ENCODE peak calls at places on chromosomes 4 and X, in six cellular contexts. N is PC-3, O is fibroblast of lung, S is OCI-LY7, Q is GM23248, Z is IMR-90. X is an unnamed sample.

GRCh38 chrX:22203186-22203585 is 69.5 kb upstream of the CBLL2 start:
- DNase-seq in N (no peak), O (no peak), S (no peak), Q (no peak), Z (no peak), X (no peak)

GRCh38 chr4:5461477-5461876 is 246.9 kb downstream of the EVC2 start:
- DNase-seq in N (no peak), O (no peak), S (no peak), Q (no peak), Z (no peak), X (no peak)

GRCh38 chrX:11724122-11725017 is 33.7 kb upstream of the MSL3 start:
- DNase-seq in N (peak; percentile 44), O (peak; percentile 19), S (peak; percentile 29), Q (peak; percentile 44), Z (peak; percentile 41), X (peak; percentile 9)

GRCh38 chr4:55851885-55852284 is 1.6 kb upstream of the EXOC1 start:
- DNase-seq in N (peak; percentile 11), O (no peak), S (no peak), Q (no peak), Z (no peak), X (no peak)

GRCh38 chrX:96843566-96843965 is 40.1 kb upstream of the RPA4 start:
- DNase-seq in N (no peak), O (peak; percentile 7), S (no peak), Q (no peak), Z (no peak), X (no peak)

GRCh38 chr4:20044936-20045335 is 206.8 kb upstream of the SLIT2 start:
- DNase-seq in N (no peak), O (no peak), S (no peak), Q (no peak), Z (no peak), X (no peak)

GRCh38 chr4:153790962-153791551 is 2.2 kb upstream of the SFRP2 start:
- DNase-seq in N (no peak), O (peak; percentile 16), S (no peak), Q (peak; percentile 75), Z (no peak), X (no peak)

GRCh38 chr4:57405359-57405758 is 295.2 kb upstream of the IGFBP7 start:
- DNase-seq in N (peak; percentile 98), O (peak; percentile 59), S (no peak), Q (peak; percentile 86), Z (no peak), X (peak; percentile 47)

GRCh38 chrX:57918750-57919436 is 8.6 kb upstream of the ZXDA start:
- DNase-seq in N (peak; percentile 71), O (no peak), S (peak; percentile 36), Q (peak; percentile 55), Z (peak; percentile 17), X (no peak)

GRCh38 chrX:16394290-16394689 is 227.0 kb downstream of the MAGEB17 start:
- DNase-seq in N (no peak), O (no peak), S (no peak), Q (no peak), Z (no peak), X (no peak)

GRCh38 chr4:170089743-170090666 is at the start of gene AADAT:
- DNase-seq in N (peak; percentile 69), O (peak; percentile 73), S (no peak), Q (peak; percentile 89), Z (peak; percentile 72), X (peak; percentile 59)

GRCh38 chrX:30309139-30309571 is at the start of gene NR0B1:
- DNase-seq in N (no peak), O (peak; percentile 8), S (no peak), Q (peak; percentile 31), Z (no peak), X (no peak)

GRCh38 chrX:117510453-117510852 is 606.2 kb downstream of the KLHL13 start:
- DNase-seq in N (no peak), O (no peak), S (no peak), Q (no peak), Z (no peak), X (no peak)

GRCh38 chr4:150033937-150034336 is 44.3 kb upstream of the DCLK2 start:
- DNase-seq in N (peak; percentile 31), O (peak; percentile 75), S (no peak), Q (peak; percentile 12), Z (peak; percentile 87), X (peak; percentile 66)

GRCh38 chr4:170849969-170850368 is 760.2 kb upstream of the AADAT start:
- DNase-seq in N (no peak), O (no peak), S (no peak), Q (no peak), Z (no peak), X (no peak)

DNA sequence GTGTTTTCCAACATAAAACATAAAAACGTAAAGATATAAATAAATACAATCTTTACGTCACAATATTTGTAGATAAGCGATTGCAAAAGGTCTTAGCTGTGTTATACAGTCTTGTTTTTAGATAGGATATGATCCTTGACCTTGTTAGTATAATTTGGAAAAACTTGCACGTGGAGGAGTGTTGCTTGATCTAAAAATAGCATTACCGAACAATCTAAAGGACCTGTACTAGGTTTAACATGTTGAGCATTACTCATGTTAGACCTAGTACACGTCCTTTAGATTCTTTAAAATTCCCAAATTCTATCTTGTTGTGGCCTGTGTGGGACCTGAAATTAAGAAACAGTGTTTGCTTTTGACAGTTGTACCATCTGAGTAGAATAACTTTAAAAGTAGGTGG is 1.7 kb downstream of the METAP1 start:
- DNase-seq in N (no peak), O (no peak), S (no peak), Q (no peak), Z (no peak), X (no peak)
- H3K4me3 ChIP-seq in N (peak overlapping the region; percentile 94), O (peak overlapping the region; percentile 85), S (peak overlapping the region; percentile 92), Q (peak overlapping the region; percentile 78), Z (no peak overlapping the region), X (no peak overlapping the region)

GRCh38 chr4:112141366-112142138 is 3.7 kb upstream of the FAM241A start:
- DNase-seq in N (no peak), O (no peak), S (no peak), Q (no peak), Z (no peak), X (no peak)
- H2AFZ ChIP-seq in N (no peak overlapping the region), O (peak overlapping the region; percentile 26), S (no peak overlapping the region), Q (peak overlapping the region; percentile 73), Z (no peak overlapping the region), X (no peak overlapping the region)

GRCh38 chr4:68344049-68344448 is 5.8 kb downstream of the YTHDC1 start:
- DNase-seq in N (no peak), O (no peak), S (no peak), Q (no peak), Z (no peak), X (no peak)

GRCh38 chr4:68346461-68346860 is 3.4 kb downstream of the YTHDC1 start:
- DNase-seq in N (peak; percentile 95), O (peak; percentile 31), S (no peak), Q (peak; percentile 33), Z (no peak), X (no peak)

GRCh38 chr4:68338625-68339024 is 11.3 kb downstream of the YTHDC1 start:
- DNase-seq in N (no peak), O (no peak), S (no peak), Q (no peak), Z (no peak), X (no peak)

GRCh38 chr4:68344785-68345184 is 5.1 kb downstream of the YTHDC1 start:
- DNase-seq in N (no peak), O (no peak), S (no peak), Q (no peak), Z (no peak), X (no peak)

DNA sequence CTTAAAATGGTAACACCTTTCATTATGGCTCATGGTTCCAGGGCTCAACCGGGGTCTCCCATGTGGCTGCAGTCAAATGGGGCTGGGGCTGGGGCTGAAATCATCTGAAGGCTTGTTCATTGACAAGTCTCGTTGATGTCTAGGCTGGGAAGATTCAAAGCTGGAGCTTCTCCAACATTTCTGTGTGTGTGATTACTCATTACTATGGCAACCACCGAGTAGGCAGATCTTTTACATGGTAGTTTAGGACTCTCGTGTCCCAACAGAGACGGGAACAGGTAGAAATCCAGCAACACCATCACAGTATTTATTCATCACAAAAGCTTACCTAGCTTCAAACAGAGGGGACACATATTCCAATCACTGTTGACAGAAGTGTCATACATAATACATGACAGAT is 7.8 kb downstream of the YTHDC1 start:
- DNase-seq in N (peak; percentile 30), O (peak; percentile 67), S (no peak), Q (peak; percentile 86), Z (peak; percentile 73), X (peak; percentile 58)
- H3K4me3 ChIP-seq in N (no peak overlapping the region), O (no peak overlapping the region), S (no peak overlapping the region), Q (no peak overlapping the region), Z (no peak overlapping the region), X (no peak overlapping the region)

GRCh38 chrX:8245411-8245810 is 74.3 kb upstream of the VCX2 start:
- DNase-seq in N (peak; percentile 15), O (peak; percentile 8), S (no peak), Q (no peak), Z (no peak), X (no peak)
- H2AFZ ChIP-seq in N (no peak overlapping the region), O (no peak overlapping the region), S (no peak overlapping the region), Q (no peak overlapping the region), Z (no peak overlapping the region), X (no peak overlapping the region)

GRCh38 chrX:154370300-154370881 is 4.0 kb downstream of the FLNA start:
- DNase-seq in N (no peak), O (no peak), S (peak; percentile 43), Q (peak; percentile 61), Z (no peak), X (no peak)
- H3K4me3 ChIP-seq in N (peak overlapping the region; percentile 83), O (peak overlapping the region; percentile 93), S (peak overlapping the region; percentile 74), Q (peak overlapping the region; percentile 92), Z (peak overlapping the region; percentile 95), X (peak overlapping the region; percentile 99)

GRCh38 chr4:13535708-13536361 is 8.5 kb downstream of the NKX3-2 start:
- DNase-seq in N (no peak), O (no peak), S (no peak), Q (no peak), Z (no peak), X (no peak)
- H2AFZ ChIP-seq in N (no peak overlapping the region), O (no peak overlapping the region), S (no peak overlapping the region), Q (no peak overlapping the region), Z (no peak overlapping the region), X (no peak overlapping the region)

GRCh38 chrX:40733691-40734090 is 1.7 kb downstream of the MED14 start:
- DNase-seq in N (no peak), O (peak; percentile 2), S (no peak), Q (peak; percentile 17), Z (no peak), X (no peak)
- H3K4me3 ChIP-seq in N (peak overlapping the region; percentile 92), O (peak overlapping the region; percentile 89), S (peak overlapping the region; percentile 87), Q (peak overlapping the region; percentile 88), Z (peak overlapping the region; percentile 88), X (peak overlapping the region; percentile 74)

X was measured in astrocyte.